ENCODE peak calls at places on chromosomes 16 and 17, in seven cellular contexts. One of them, this sample, is unnamed.

GRCh38 chr17:64202683-64203430 is 60.2 kb downstream of the TEX2 start:
- DNase-seq in stomach: no peak
- DNase-seq in prostate gland: no peak
- DNase-seq in endothelial cell of umbilical vein: no peak
- DNase-seq in HCT116: no peak
- DNase-seq in spleen: no peak
- DNase-seq in GM23338: no peak
- DNase-seq in this sample: no peak

GRCh38 chr17:12637015-12637414 is 28.7 kb upstream of the MYOCD start:
- DNase-seq in stomach: no peak
- DNase-seq in prostate gland: no peak
- DNase-seq in endothelial cell of umbilical vein: no peak
- DNase-seq in HCT116: no peak
- DNase-seq in spleen: no peak
- DNase-seq in GM23338: no peak
- DNase-seq in this sample: no peak

GRCh38 chr17:21272881-21273839 is 11.4 kb upstream of the MAP2K3 start:
- DNase-seq in stomach: peak; percentile 49
- DNase-seq in prostate gland: no peak
- DNase-seq in endothelial cell of umbilical vein: no peak
- DNase-seq in HCT116: no peak
- DNase-seq in spleen: no peak
- DNase-seq in GM23338: no peak
- DNase-seq in this sample: no peak

GRCh38 chr17:20263595-20263994 is 203.7 kb downstream of the LGALS9B start:
- DNase-seq in stomach: no peak
- DNase-seq in prostate gland: no peak
- DNase-seq in endothelial cell of umbilical vein: no peak
- DNase-seq in HCT116: peak; percentile 1
- DNase-seq in spleen: no peak
- DNase-seq in GM23338: peak; percentile 21
- DNase-seq in this sample: no peak

GRCh38 chr17:38653679-38654078 is 21.1 kb downstream of the EPOP start:
- DNase-seq in stomach: no peak
- DNase-seq in prostate gland: no peak
- DNase-seq in endothelial cell of umbilical vein: no peak
- DNase-seq in HCT116: no peak
- DNase-seq in spleen: no peak
- DNase-seq in GM23338: no peak
- DNase-seq in this sample: no peak

GRCh38 chr17:41919840-41920579 is 1.3 kb upstream of the ACLY start:
- DNase-seq in stomach: no peak
- DNase-seq in prostate gland: no peak
- DNase-seq in endothelial cell of umbilical vein: no peak
- DNase-seq in HCT116: no peak
- DNase-seq in spleen: peak; percentile 78
- DNase-seq in GM23338: peak; percentile 58
- DNase-seq in this sample: no peak

GRCh38 chr16:56606071-56606687 is 2.2 kb upstream of the MT2A start:
- DNase-seq in stomach: no peak
- DNase-seq in prostate gland: peak; percentile 59
- DNase-seq in endothelial cell of umbilical vein: no peak
- DNase-seq in HCT116: peak; percentile 48
- DNase-seq in spleen: no peak
- DNase-seq in GM23338: no peak
- DNase-seq in this sample: no peak

GRCh38 chr16:55948230-55948629 is 73.1 kb upstream of the CES5A start:
- DNase-seq in stomach: no peak
- DNase-seq in prostate gland: no peak
- DNase-seq in endothelial cell of umbilical vein: no peak
- DNase-seq in HCT116: no peak
- DNase-seq in spleen: no peak
- DNase-seq in GM23338: no peak
- DNase-seq in this sample: no peak

GRCh38 chr16:64416232-64417010 is 705.4 kb downstream of the CDH11 start:
- DNase-seq in stomach: no peak
- DNase-seq in prostate gland: no peak
- DNase-seq in endothelial cell of umbilical vein: peak; percentile 64
- DNase-seq in HCT116: no peak
- DNase-seq in spleen: no peak
- DNase-seq in GM23338: no peak
- DNase-seq in this sample: no peak

GRCh38 chr16:2992383-2993081 is 12.3 kb upstream of the PKMYT1 start:
- DNase-seq in stomach: no peak
- DNase-seq in prostate gland: peak; percentile 56
- DNase-seq in endothelial cell of umbilical vein: no peak
- DNase-seq in HCT116: no peak
- DNase-seq in spleen: no peak
- DNase-seq in GM23338: no peak
- DNase-seq in this sample: no peak

GRCh38 chr17:42843358-42843934 is 934 bp upstream of the AOC2 start:
- DNase-seq in stomach: no peak
- DNase-seq in prostate gland: peak; percentile 33
- DNase-seq in endothelial cell of umbilical vein: peak; percentile 69
- DNase-seq in HCT116: peak; percentile 51
- DNase-seq in spleen: peak; percentile 12
- DNase-seq in GM23338: peak; percentile 80
- DNase-seq in this sample: no peak

GRCh38 chr17:66518108-66518507 is 215.7 kb downstream of the PRKCA start:
- DNase-seq in stomach: no peak
- DNase-seq in prostate gland: no peak
- DNase-seq in endothelial cell of umbilical vein: no peak
- DNase-seq in HCT116: no peak
- DNase-seq in spleen: no peak
- DNase-seq in GM23338: no peak
- DNase-seq in this sample: no peak

GRCh38 chr17:38761612-38762011 is 9.1 kb downstream of the PSMB3 start:
- DNase-seq in stomach: no peak
- DNase-seq in prostate gland: no peak
- DNase-seq in endothelial cell of umbilical vein: peak; percentile 52
- DNase-seq in HCT116: peak; percentile 34
- DNase-seq in spleen: peak; percentile 57
- DNase-seq in GM23338: peak; percentile 81
- DNase-seq in this sample: no peak

GRCh38 chr17:40552806-40553693 is 12.2 kb downstream of the CCR7 start:
- DNase-seq in stomach: peak; percentile 20
- DNase-seq in prostate gland: no peak
- DNase-seq in endothelial cell of umbilical vein: no peak
- DNase-seq in HCT116: no peak
- DNase-seq in spleen: peak; percentile 71
- DNase-seq in GM23338: no peak
- DNase-seq in this sample: no peak

GRCh38 chr16:64445649-64446048 is 676.2 kb downstream of the CDH11 start:
- DNase-seq in stomach: no peak
- DNase-seq in prostate gland: no peak
- DNase-seq in endothelial cell of umbilical vein: no peak
- DNase-seq in HCT116: no peak
- DNase-seq in spleen: no peak
- DNase-seq in GM23338: no peak
- DNase-seq in this sample: no peak

GRCh38 chr17:53006006-53006405 is 816.7 kb upstream of the KIF2B start:
- DNase-seq in stomach: no peak
- DNase-seq in prostate gland: no peak
- DNase-seq in endothelial cell of umbilical vein: no peak
- DNase-seq in HCT116: no peak
- DNase-seq in spleen: no peak
- DNase-seq in GM23338: no peak
- DNase-seq in this sample: no peak

GRCh38 chr16:27976990-27977389 is 86.5 kb downstream of the GSG1L start:
- DNase-seq in stomach: no peak
- DNase-seq in prostate gland: no peak
- DNase-seq in endothelial cell of umbilical vein: no peak
- DNase-seq in HCT116: no peak
- DNase-seq in spleen: peak; percentile 3
- DNase-seq in GM23338: no peak
- DNase-seq in this sample: peak; percentile 44

GRCh38 chr17:28712037-28712704 is 483 bp upstream of the PROCA1 start:
- DNase-seq in stomach: no peak
- DNase-seq in prostate gland: no peak
- DNase-seq in endothelial cell of umbilical vein: no peak
- DNase-seq in HCT116: no peak
- DNase-seq in spleen: peak; percentile 94
- DNase-seq in GM23338: peak; percentile 83
- DNase-seq in this sample: no peak

GRCh38 chr17:1110844-1111598 is 68.8 kb downstream of the ABR start:
- DNase-seq in stomach: no peak
- DNase-seq in prostate gland: no peak
- DNase-seq in endothelial cell of umbilical vein: peak; percentile 92
- DNase-seq in HCT116: peak; percentile 88
- DNase-seq in spleen: no peak
- DNase-seq in GM23338: no peak
- DNase-seq in this sample: no peak

GRCh38 chr17:63932721-63933120 is 590 bp upstream of the CD79B start:
- DNase-seq in stomach: no peak
- DNase-seq in prostate gland: no peak
- DNase-seq in endothelial cell of umbilical vein: no peak
- DNase-seq in HCT116: no peak
- DNase-seq in spleen: no peak
- DNase-seq in GM23338: no peak
- DNase-seq in this sample: no peak

GRCh38 chr17:6365187-6365943 is 69.6 kb downstream of the AIPL1 start:
- DNase-seq in stomach: no peak
- DNase-seq in prostate gland: no peak
- DNase-seq in endothelial cell of umbilical vein: no peak
- DNase-seq in HCT116: no peak
- DNase-seq in spleen: no peak
- DNase-seq in GM23338: no peak
- DNase-seq in this sample: peak; percentile 52

GRCh38 chr17:14922421-14922820 is 342.7 kb downstream of the PMP22 start:
- DNase-seq in stomach: no peak
- DNase-seq in prostate gland: no peak
- DNase-seq in endothelial cell of umbilical vein: no peak
- DNase-seq in HCT116: no peak
- DNase-seq in spleen: no peak
- DNase-seq in GM23338: no peak
- DNase-seq in this sample: no peak

GRCh38 chr17:33049781-33050414 is 58.3 kb downstream of the SPACA3 start:
- DNase-seq in stomach: peak; percentile 62
- DNase-seq in prostate gland: no peak
- DNase-seq in endothelial cell of umbilical vein: peak; percentile 32
- DNase-seq in HCT116: peak; percentile 31
- DNase-seq in spleen: no peak
- DNase-seq in GM23338: peak; percentile 78
- DNase-seq in this sample: peak; percentile 81

GRCh38 chr16:27324851-27325301 is 11.1 kb downstream of the IL4R start:
- DNase-seq in stomach: no peak
- DNase-seq in prostate gland: no peak
- DNase-seq in endothelial cell of umbilical vein: no peak
- DNase-seq in HCT116: no peak
- DNase-seq in spleen: peak; percentile 58
- DNase-seq in GM23338: peak; percentile 58
- DNase-seq in this sample: no peak

GRCh38 chr17:46995841-46996571 is 17.0 kb upstream of the RPRML start:
- DNase-seq in stomach: no peak
- DNase-seq in prostate gland: no peak
- DNase-seq in endothelial cell of umbilical vein: peak; percentile 65
- DNase-seq in HCT116: no peak
- DNase-seq in spleen: no peak
- DNase-seq in GM23338: no peak
- DNase-seq in this sample: no peak

GRCh38 chr16:67296422-67296821 is 17.1 kb downstream of the PLEKHG4 start:
- DNase-seq in stomach: no peak
- DNase-seq in prostate gland: no peak
- DNase-seq in endothelial cell of umbilical vein: no peak
- DNase-seq in HCT116: no peak
- DNase-seq in spleen: peak; percentile 35
- DNase-seq in GM23338: no peak
- DNase-seq in this sample: no peak
- H3K27me3 ChIP-seq in stomach: peaks cover 11% of the 10 kb centered on the region
- H3K27me3 ChIP-seq in prostate gland: no peaks in the 10 kb centered on the region
- H3K27me3 ChIP-seq in endothelial cell of umbilical vein: no peaks in the 10 kb centered on the region
- H3K27me3 ChIP-seq in HCT116: no peaks in the 10 kb centered on the region
- H3K27me3 ChIP-seq in spleen: no peaks in the 10 kb centered on the region
- H3K27me3 ChIP-seq in GM23338: no peaks in the 10 kb centered on the region
- H3K27me3 ChIP-seq in this sample: no peaks in the 10 kb centered on the region

GRCh38 chr16:24737391-24737871 is 8.0 kb downstream of the TNRC6A start:
- DNase-seq in stomach: no peak
- DNase-seq in prostate gland: no peak
- DNase-seq in endothelial cell of umbilical vein: peak; percentile 83
- DNase-seq in HCT116: no peak
- DNase-seq in spleen: no peak
- DNase-seq in GM23338: no peak
- DNase-seq in this sample: no peak
- H3K4me1 ChIP-seq in stomach: peaks cover 55% of the 10 kb centered on the region
- H3K4me1 ChIP-seq in prostate gland: peaks cover 4% of the 10 kb centered on the region
- H3K4me1 ChIP-seq in endothelial cell of umbilical vein: peaks cover 37% of the 10 kb centered on the region
- H3K4me1 ChIP-seq in HCT116: peaks cover 19% of the 10 kb centered on the region
- H3K4me1 ChIP-seq in spleen: peaks cover 100% of the 10 kb centered on the region
- H3K4me1 ChIP-seq in GM23338: peaks cover 88% of the 10 kb centered on the region
- H3K4me1 ChIP-seq in this sample: peaks cover 100% of the 10 kb centered on the region

DNA sequence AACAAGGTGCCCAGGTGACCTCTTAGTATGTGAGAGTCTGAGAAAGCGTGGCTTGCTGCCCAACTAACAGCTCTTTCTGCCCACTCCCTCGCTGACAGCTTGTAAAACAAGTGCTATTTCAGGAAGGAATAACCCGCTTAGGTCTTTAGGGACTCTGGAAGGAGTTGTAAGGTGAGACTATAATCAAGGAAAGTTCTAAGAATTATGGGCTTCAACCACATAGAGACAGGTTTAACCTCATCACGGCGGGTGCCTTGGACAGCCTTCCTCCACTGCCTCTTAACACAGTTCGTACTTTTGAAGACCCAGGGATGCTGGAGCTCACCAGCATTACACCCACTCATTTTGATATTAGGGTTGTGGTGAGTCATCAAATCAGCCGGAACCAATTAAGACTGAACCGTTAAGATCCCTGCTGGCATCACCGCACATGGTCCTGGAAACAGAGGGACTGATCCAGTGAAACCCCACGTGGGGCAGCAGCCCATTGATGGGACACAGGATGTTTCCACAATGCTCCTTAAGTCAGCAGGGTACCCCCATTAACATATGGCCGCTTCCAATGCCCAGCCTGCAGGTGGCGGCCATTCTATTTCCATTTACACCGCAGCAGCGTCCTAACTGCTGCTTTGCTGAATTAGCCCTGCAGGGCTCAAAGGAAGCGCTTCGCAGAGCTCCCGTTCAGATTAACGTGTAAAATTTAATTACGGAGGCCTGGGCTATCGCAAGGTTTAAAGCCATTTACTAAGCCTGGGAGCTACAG is 176.6 kb upstream of the SDK2 start:
- DNase-seq in stomach: peak; percentile 33
- DNase-seq in prostate gland: no peak
- DNase-seq in endothelial cell of umbilical vein: no peak
- DNase-seq in HCT116: no peak
- DNase-seq in spleen: no peak
- DNase-seq in GM23338: peak; percentile 88
- DNase-seq in this sample: no peak
- TF ChIP-seq POLR2AphosphoS5 in stomach: no peak
- TF ChIP-seq POLR2AphosphoS5 in prostate gland: no peak
- TF ChIP-seq POLR2AphosphoS5 in endothelial cell of umbilical vein: no peak
- TF ChIP-seq POLR2AphosphoS5 in HCT116: no peak
- TF ChIP-seq POLR2AphosphoS5 in spleen: no peak
- TF ChIP-seq POLR2AphosphoS5 in GM23338: peak; percentile 51
- TF ChIP-seq POLR2AphosphoS5 in this sample: no peak

GRCh38 chr16:73157861-73158260 is 109.9 kb upstream of the ZFHX3 start:
- DNase-seq in stomach: no peak
- DNase-seq in prostate gland: no peak
- DNase-seq in endothelial cell of umbilical vein: no peak
- DNase-seq in HCT116: no peak
- DNase-seq in spleen: no peak
- DNase-seq in GM23338: no peak
- DNase-seq in this sample: no peak
- H3K27me3 ChIP-seq in stomach: no peaks in the 10 kb centered on the region
- H3K27me3 ChIP-seq in prostate gland: no peaks in the 10 kb centered on the region
- H3K27me3 ChIP-seq in endothelial cell of umbilical vein: no peaks in the 10 kb centered on the region
- H3K27me3 ChIP-seq in HCT116: no peaks in the 10 kb centered on the region
- H3K27me3 ChIP-seq in spleen: no peaks in the 10 kb centered on the region
- H3K27me3 ChIP-seq in GM23338: no peaks in the 10 kb centered on the region
- H3K27me3 ChIP-seq in this sample: no peaks in the 10 kb centered on the region